ENCODE peak calls at places on chromosomes 12 and 14, in six cellular contexts. N, V, G, M, R and E are unnamed samples.

GRCh38 chr12:33596061-33596460 is 156.4 kb upstream of the SYT10 start:
- DNase-seq in N (no peak), V (no peak), G (no peak), M (no peak), R (no peak), E (no peak)

GRCh38 chr14:24900281-24900868 is 149.6 kb downstream of the STXBP6 start:
- DNase-seq in N (peak; percentile 11), V (peak; percentile 46), G (no peak), M (no peak), R (peak; percentile 12), E (no peak)

GRCh38 chr12:57093412-57094193 is 4.7 kb downstream of the NAB2 start:
- DNase-seq in N (no peak), V (peak; percentile 90), G (peak; percentile 85), M (no peak), R (peak; percentile 46), E (peak; percentile 72)

GRCh38 chr14:92093320-92093719 is 13.1 kb downstream of the ATXN3 start:
- DNase-seq in N (no peak), V (no peak), G (no peak), M (no peak), R (no peak), E (no peak)

GRCh38 chr12:13534645-13535398 is 338.3 kb downstream of the EMP1 start:
- DNase-seq in N (no peak), V (peak; percentile 23), G (peak; percentile 42), M (peak; percentile 23), R (peak; percentile 14), E (peak; percentile 56)

GRCh38 chr12:121232977-121233627 is 23.2 kb downstream of the P2RX4 start:
- DNase-seq in N (no peak), V (no peak), G (no peak), M (no peak), R (no peak), E (no peak)

GRCh38 chr14:81042431-81042830 is 87.0 kb downstream of the TSHR start:
- DNase-seq in N (no peak), V (no peak), G (no peak), M (no peak), R (no peak), E (no peak)

GRCh38 chr12:68367903-68368302 is 35.7 kb upstream of the MDM1 start:
- DNase-seq in N (peak; percentile 19), V (no peak), G (no peak), M (no peak), R (no peak), E (no peak)

GRCh38 chr12:92717202-92717601 is 14.4 kb downstream of the PLEKHG7 start:
- DNase-seq in N (no peak), V (peak; percentile 38), G (no peak), M (no peak), R (no peak), E (no peak)

GRCh38 chr14:97554597-97554996 is 757.4 kb downstream of the VRK1 start:
- DNase-seq in N (no peak), V (no peak), G (no peak), M (no peak), R (no peak), E (no peak)

GRCh38 chr14:79493081-79493652 is 718.1 kb downstream of the DIO2 start:
- DNase-seq in N (no peak), V (peak; percentile 14), G (no peak), M (no peak), R (no peak), E (no peak)

GRCh38 chr14:57052705-57053302 is 215.9 kb downstream of the EXOC5 start:
- DNase-seq in N (no peak), V (no peak), G (no peak), M (no peak), R (no peak), E (no peak)